ENCODE peak calls at places on chromosomes 2 and 18, in nine cellular contexts. Q is suprapubic skin, R is spleen, N is gastrocnemius medialis, U is H1, H is thyroid gland, I is upper lobe of left lung, V is esophagus squamous epithelium, F is tibial nerve. P is an unnamed sample.

GRCh38 chr18:48818329-48819254 is 132.2 kb downstream of the SMAD7 start:
- DNase-seq in V (no peak), I (no peak), R (peak; percentile 49), Q (peak; percentile 45), F (no peak), N (peak; percentile 1), H (peak; percentile 0), U (no peak), P (peak; percentile 39)

GRCh38 chr2:85263591-85263990 is 64.2 kb downstream of the TGOLN2 start:
- DNase-seq in Q (no peak), I (no peak), H (no peak), F (no peak), N (no peak), U (no peak), V (no peak), R (no peak), P (no peak)

GRCh38 chr2:8193686-8194615 is 487.9 kb upstream of the ID2 start:
- DNase-seq in H (no peak), V (no peak), U (peak; percentile 9), N (no peak), F (no peak), R (no peak), Q (no peak), I (peak; percentile 1), P (no peak)

GRCh38 chr18:75154997-75155396 is 53.9 kb downstream of the PTGR3 start:
- DNase-seq in V (no peak), R (no peak), I (no peak), H (no peak), U (no peak), Q (no peak), F (no peak), N (no peak), P (no peak)

GRCh38 chr2:88016948-88017779 is 817 bp upstream of the RNU2-63P start:
- DNase-seq in Q (peak; percentile 72), U (no peak), N (no peak), F (no peak), R (peak; percentile 93), V (no peak), H (peak; percentile 64), I (peak; percentile 90), P (peak; percentile 22)

GRCh38 chr18:12862467-12862866 is 21.6 kb downstream of the PTPN2 start:
- DNase-seq in R (no peak), V (no peak), Q (no peak), I (no peak), U (peak; percentile 82), F (no peak), H (no peak), N (no peak), P (no peak)

GRCh38 chr2:225895126-225895525 is 495.6 kb downstream of the NYAP2 start:
- DNase-seq in F (no peak), V (no peak), H (no peak), Q (no peak), R (no peak), U (no peak), N (no peak), I (no peak), P (no peak)

GRCh38 chr2:29114514-29114840 is 738 bp upstream of the CLIP4 start:
- DNase-seq in R (no peak), V (no peak), F (no peak), N (no peak), I (no peak), H (peak; percentile 24), U (no peak), Q (no peak), P (no peak)

GRCh38 chr2:234107861-234108260 is 57.4 kb downstream of the SPP2 start:
- DNase-seq in U (no peak), R (no peak), I (no peak), Q (no peak), N (no peak), H (no peak), F (no peak), V (no peak), P (no peak)

GRCh38 chr2:181523756-181524155 is 66.6 kb downstream of the ITGA4 start:
- DNase-seq in H (no peak), N (no peak), U (no peak), V (no peak), Q (no peak), R (no peak), I (no peak), F (no peak), P (no peak)

GRCh38 chr18:36296591-36297418 is 708 bp upstream of the FHOD3 start:
- DNase-seq in U (peak; percentile 73), R (no peak), F (no peak), H (peak; percentile 71), Q (no peak), N (no peak), I (peak; percentile 83), V (no peak), P (no peak)

GRCh38 chr18:38611036-38611964 is 1045.7 kb upstream of the CELF4 start:
- DNase-seq in H (no peak), R (no peak), Q (no peak), I (no peak), F (no peak), U (no peak), N (no peak), V (no peak), P (no peak)

GRCh38 chr2:122634261-122634660 is 878.8 kb downstream of the TSN start:
- DNase-seq in U (no peak), Q (no peak), F (no peak), R (no peak), V (no peak), I (no peak), N (no peak), H (no peak), P (no peak)

GRCh38 chr2:216497808-216498366 is 757 bp upstream of the RPL37A start:
- DNase-seq in H (no peak), Q (no peak), U (no peak), F (no peak), V (no peak), N (no peak), R (no peak), I (no peak), P (no peak)

GRCh38 chr2:216499641-216500218 is 1.1 kb downstream of the RPL37A start:
- DNase-seq in N (no peak), I (no peak), Q (no peak), U (no peak), R (no peak), F (no peak), H (no peak), V (no peak), P (no peak)

GRCh38 chr2:216497382-216497781 is 1.3 kb upstream of the RPL37A start:
- DNase-seq in I (no peak), V (no peak), N (no peak), R (no peak), H (no peak), F (no peak), Q (no peak), U (no peak), P (no peak)

GRCh38 chr2:216500572-216500971 is 1.9 kb downstream of the RPL37A start:
- DNase-seq in I (no peak), N (no peak), V (no peak), F (no peak), H (no peak), R (no peak), Q (no peak), U (no peak), P (no peak)

DNA sequence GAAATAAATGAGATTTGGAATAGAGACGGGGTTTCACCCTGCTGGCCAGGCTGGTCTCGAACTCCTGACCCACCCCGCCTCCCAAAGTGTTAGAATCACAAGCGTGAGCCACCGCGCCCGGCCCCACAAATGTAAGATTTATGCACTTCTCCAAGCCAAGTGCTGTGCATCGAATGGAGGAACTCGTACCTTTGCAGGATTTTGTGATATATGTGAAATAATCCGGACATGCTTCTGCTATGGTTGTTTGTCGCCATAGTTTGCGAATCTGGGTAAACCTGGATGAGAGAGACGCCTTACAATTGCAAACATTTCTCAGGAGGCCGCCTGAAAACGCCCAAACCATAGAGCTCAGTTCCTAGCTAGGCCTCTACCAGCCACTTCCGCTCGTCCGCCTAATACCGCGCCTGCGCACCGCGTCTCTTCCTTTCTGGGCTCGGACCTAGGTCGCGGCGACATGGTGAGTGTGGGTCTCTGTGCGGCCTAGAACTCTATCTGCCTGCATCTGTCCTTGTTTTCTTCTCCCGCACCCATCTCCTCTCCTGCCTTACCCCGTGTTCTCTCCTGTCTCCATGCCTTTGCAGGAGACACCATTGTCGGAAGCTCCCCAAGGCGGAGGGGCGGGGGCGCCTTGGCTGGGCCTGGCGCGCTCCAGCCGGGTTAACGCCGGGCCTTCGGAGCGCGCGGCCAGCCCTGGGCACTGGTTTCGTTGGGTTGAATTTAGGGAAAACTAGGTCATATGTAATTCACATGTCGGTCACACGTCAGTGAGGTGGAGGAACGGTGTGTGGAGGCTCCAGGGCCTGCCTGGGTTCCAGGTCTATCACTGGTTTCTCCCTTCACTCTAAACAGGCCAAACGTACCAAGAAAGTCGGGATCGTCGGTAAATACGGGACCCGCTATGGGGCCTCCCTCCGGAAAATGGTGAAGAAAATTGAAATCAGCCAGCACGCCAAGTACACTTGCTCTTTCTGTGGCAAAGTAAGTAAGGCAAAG is at the start of gene RPL37A:
- DNase-seq in U (peak; percentile 75), I (peak; percentile 95), R (peak; percentile 97), N (peak; percentile 87), V (peak; percentile 69), Q (peak; percentile 94), H (peak; percentile 92), F (peak; percentile 87), P (peak; percentile 86)
- H3K4me1 ChIP-seq in U (peaks cover 12% of the 10 kb centered on the region), I (peaks cover 51% of the 10 kb centered on the region), R (peaks cover 66% of the 10 kb centered on the region), N (peaks cover 26% of the 10 kb centered on the region), V (peaks cover 24% of the 10 kb centered on the region), Q (peaks cover 33% of the 10 kb centered on the region), H (peaks cover 21% of the 10 kb centered on the region), F (peaks cover 17% of the 10 kb centered on the region), P (no peaks in the 10 kb centered on the region)

DNA sequence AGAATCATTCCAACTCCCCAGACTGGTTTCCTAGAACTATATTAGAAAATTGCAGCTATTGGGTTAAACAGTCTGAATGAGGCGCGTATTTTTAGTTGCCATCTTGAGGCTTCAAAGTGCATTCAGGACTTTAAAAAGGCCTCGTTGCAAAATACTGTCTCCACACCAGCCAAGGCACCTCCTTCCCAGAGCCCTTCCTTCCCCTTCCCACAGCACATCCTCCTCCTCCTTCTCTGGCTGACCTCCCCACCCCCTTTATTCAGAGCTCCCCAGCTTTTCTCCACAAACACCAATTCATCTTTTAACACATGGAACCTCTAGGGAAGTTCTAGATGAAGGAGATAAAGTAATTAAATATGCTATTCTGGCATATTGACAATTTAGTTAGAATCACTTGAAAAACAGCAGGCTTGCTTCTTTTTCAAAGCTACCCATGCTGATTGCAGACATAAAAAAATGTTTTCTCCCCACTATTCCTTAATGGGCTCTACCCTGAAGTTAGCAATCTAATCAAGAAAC is 90.3 kb downstream of the RTP5 start:
- DNase-seq in Q (peak; percentile 34), V (no peak), H (no peak), N (no peak), I (no peak), F (no peak), R (peak; percentile 13), U (no peak), P (no peak)
- TF ChIP-seq CTCF in Q (no peak), V (no peak), H (no peak), N (no peak), I (no peak), F (no peak), R (no peak), U (no peak), P (no peak)

GRCh38 chr2:157257312-157258252 is at the start of gene GALNT5:
- DNase-seq in H (peak; percentile 13), V (no peak), F (no peak), I (no peak), U (no peak), N (no peak), Q (no peak), R (no peak), P (no peak)
- TF ChIP-seq POLR2A in H (no peak), V (no peak), F (no peak), I (no peak), U (no peak), N (no peak), Q (no peak), R (no peak), P (no peak)

GRCh38 chr18:51988277-51988676 is 351.7 kb upstream of the DCC start:
- DNase-seq in U (no peak), Q (no peak), V (no peak), H (no peak), N (no peak), I (no peak), R (no peak), F (no peak), P (no peak)
- H3K4me1 ChIP-seq in U (no peaks in the 10 kb centered on the region), Q (no peaks in the 10 kb centered on the region), V (no peaks in the 10 kb centered on the region), H (no peaks in the 10 kb centered on the region), N (no peaks in the 10 kb centered on the region), I (no peaks in the 10 kb centered on the region), R (no peaks in the 10 kb centered on the region), F (no peaks in the 10 kb centered on the region), P (no peaks in the 10 kb centered on the region)